ENCODE peak calls at places on chromosomes 12 and 14, in four cellular contexts. Z is stimulated activated CD8-positive, alpha-beta memory T cell treated with anti-CD3 and anti-CD28 coated beads, Interleukin-4, amount 100 ng/mL, for 48 hours; W is A172; K is AG10803. I is an unnamed sample.

GRCh38 chr12:110538869-110539622 is 36.9 kb downstream of the RAD9B start:
- DNase-seq in Z (no peak), W (no peak), K (no peak), I (no peak)

GRCh38 chr12:68290126-68290525 is 36.7 kb upstream of the IL22 start:
- DNase-seq in Z (no peak), W (no peak), K (no peak), I (no peak)

GRCh38 chr12:53804429-53804828 is 52.6 kb upstream of the CISTR start:
- DNase-seq in Z (no peak), W (no peak), K (no peak), I (no peak)

GRCh38 chr14:101174980-101175606 is 271.6 kb upstream of the RTL1 start:
- DNase-seq in Z (no peak), W (no peak), K (no peak), I (no peak)

GRCh38 chr12:53872367-53872766 is 66.3 kb upstream of the HOXC13 start:
- DNase-seq in Z (no peak), W (no peak), K (no peak), I (no peak)

GRCh38 chr14:55731881-55732498 is 152.0 kb downstream of the KTN1 start:
- DNase-seq in Z (peak), W (peak), K (peak), I (peak)

GRCh38 chr12:95802482-95803264 is 12.1 kb upstream of the NTN4 start:
- DNase-seq in Z (no peak), W (peak), K (peak), I (peak)

GRCh38 chr12:114783176-114783575 is 99.2 kb upstream of the TBX3 start:
- DNase-seq in Z (no peak), W (no peak), K (no peak), I (no peak)

GRCh38 chr14:89418976-89419375 is 1.9 kb upstream of the FOXN3 start:
- DNase-seq in Z (no peak), W (no peak), K (no peak), I (no peak)

GRCh38 chr12:124294686-124295315 is at the start of gene RFLNA:
- DNase-seq in Z (no peak), W (no peak), K (no peak), I (no peak)

GRCh38 chr12:27434673-27435565 is 11.6 kb upstream of the SMCO2 start:
- DNase-seq in Z (no peak), W (peak), K (no peak), I (no peak)

GRCh38 chr14:103126873-103127304 is 3.6 kb downstream of the TNFAIP2 start:
- DNase-seq in Z (no peak), W (no peak), K (no peak), I (no peak)

GRCh38 chr12:29081101-29081500 is 68.0 kb upstream of the FAR2 start:
- DNase-seq in Z (no peak), W (no peak), K (no peak), I (no peak)

GRCh38 chr12:105109465-105110212 is 2.1 kb downstream of the WASHC4 start:
- DNase-seq in Z (no peak), W (peak), K (peak), I (no peak)

GRCh38 chr14:106666341-106666740 is 1140.0 kb downstream of the TMEM121 start:
- DNase-seq in Z (no peak), W (no peak), K (no peak), I (no peak)

GRCh38 chr12:92070864-92071445 is 74.7 kb downstream of the BTG1 start:
- DNase-seq in Z (no peak), W (no peak), K (peak), I (no peak)

GRCh38 chr12:50842637-50843493 is at the start of gene TMPRSS12:
- DNase-seq in Z (no peak), W (no peak), K (no peak), I (no peak)

GRCh38 chr12:56358836-56359532 is 923 bp downstream of the STAT2 start:
- DNase-seq in Z (no peak), W (peak), K (peak), I (no peak)

GRCh38 chr12:24919346-24920001 is 29.4 kb downstream of the BCAT1 start:
- DNase-seq in Z (peak), W (no peak), K (no peak), I (no peak)

GRCh38 chr12:46608431-46609280 is 217.1 kb downstream of the SLC38A4 start:
- DNase-seq in Z (no peak), W (no peak), K (peak), I (no peak)

GRCh38 chr12:31618228-31619025 is 27.5 kb upstream of the DENND5B start:
- DNase-seq in Z (no peak), W (peak), K (peak), I (no peak)

GRCh38 chr12:118271770-118272417 is 100.8 kb downstream of the TAOK3 start:
- DNase-seq in Z (no peak), W (no peak), K (no peak), I (no peak)

I was measured in HCT116.